ENCODE peak calls at places on chromosome 13, in six cellular contexts. O is HepG2, P is GM12878, N is endothelial cell of umbilical vein, H is K562, D is A549. Z is an unnamed sample.

GRCh38 chr13:73451120-73452029 is 392.6 kb downstream of the KLF5 start:
- DNase-seq in O (peak), P (no peak), N (no peak), H (no peak), D (peak), Z (no peak)

GRCh38 chr13:83085186-83085900 is 796.9 kb downstream of the SLITRK1 start:
- DNase-seq in O (no peak), P (no peak), N (no peak), H (no peak), D (no peak), Z (no peak)

GRCh38 chr13:112931028-112931934 is 37.7 kb upstream of the MCF2L start:
- DNase-seq in O (peak), P (no peak), N (peak), H (peak), D (peak), Z (peak)

GRCh38 chr13:35557475-35557874 is 81.0 kb upstream of the MAB21L1 start:
- DNase-seq in O (no peak), P (no peak), N (no peak), H (no peak), D (no peak), Z (no peak)

GRCh38 chr13:74820809-74821208 is 661.2 kb downstream of the TBC1D4 start:
- DNase-seq in O (no peak), P (no peak), N (no peak), H (no peak), D (no peak), Z (no peak)

GRCh38 chr13:112545866-112546265 is 42.1 kb downstream of the TUBGCP3 start:
- DNase-seq in O (no peak), P (no peak), N (peak), H (no peak), D (peak), Z (no peak)

GRCh38 chr13:99766641-99767045 is 204.9 kb downstream of the ZIC5 start:
- DNase-seq in O (peak), P (no peak), N (no peak), H (no peak), D (no peak), Z (no peak)

GRCh38 chr13:85724554-85725432 is 74.4 kb downstream of the SLITRK6 start:
- DNase-seq in O (no peak), P (no peak), N (no peak), H (no peak), D (no peak), Z (no peak)

GRCh38 chr13:49561064-49561410 is 24.3 kb downstream of the RCBTB1 start:
- DNase-seq in O (peak), P (no peak), N (no peak), H (no peak), D (peak), Z (no peak)

GRCh38 chr13:99959538-99960230 is 11.9 kb downstream of the ZIC5 start:
- DNase-seq in O (no peak), P (no peak), N (no peak), H (no peak), D (no peak), Z (no peak)

GRCh38 chr13:20197361-20197834 is 4.7 kb upstream of the GJB2 start:
- DNase-seq in O (peak), P (no peak), N (peak), H (peak), D (peak), Z (peak)

GRCh38 chr13:99406799-99407201 is 94.5 kb upstream of the TM9SF2 start:
- DNase-seq in O (no peak), P (no peak), N (no peak), H (no peak), D (no peak), Z (peak)

GRCh38 chr13:36758345-36758744 is 60.7 kb upstream of the RFXAP start:
- DNase-seq in O (no peak), P (no peak), N (no peak), H (peak), D (no peak), Z (no peak)

GRCh38 chr13:25179810-25180437 is 7.8 kb upstream of the AMER2 start:
- DNase-seq in O (no peak), P (no peak), N (no peak), H (no peak), D (no peak), Z (no peak)

GRCh38 chr13:106117035-106117434 is 418.4 kb downstream of the EFNB2 start:
- DNase-seq in O (no peak), P (no peak), N (peak), H (no peak), D (no peak), Z (no peak)

GRCh38 chr13:106112191-106112590 is 423.3 kb downstream of the EFNB2 start:
- DNase-seq in O (no peak), P (no peak), N (peak), H (no peak), D (no peak), Z (no peak)

GRCh38 chr13:106117640-106118039 is 417.8 kb downstream of the EFNB2 start:
- DNase-seq in O (no peak), P (no peak), N (no peak), H (no peak), D (no peak), Z (no peak)

GRCh38 chr13:106113796-106114195 is 421.7 kb downstream of the EFNB2 start:
- DNase-seq in O (no peak), P (no peak), N (no peak), H (no peak), D (no peak), Z (no peak)

DNA sequence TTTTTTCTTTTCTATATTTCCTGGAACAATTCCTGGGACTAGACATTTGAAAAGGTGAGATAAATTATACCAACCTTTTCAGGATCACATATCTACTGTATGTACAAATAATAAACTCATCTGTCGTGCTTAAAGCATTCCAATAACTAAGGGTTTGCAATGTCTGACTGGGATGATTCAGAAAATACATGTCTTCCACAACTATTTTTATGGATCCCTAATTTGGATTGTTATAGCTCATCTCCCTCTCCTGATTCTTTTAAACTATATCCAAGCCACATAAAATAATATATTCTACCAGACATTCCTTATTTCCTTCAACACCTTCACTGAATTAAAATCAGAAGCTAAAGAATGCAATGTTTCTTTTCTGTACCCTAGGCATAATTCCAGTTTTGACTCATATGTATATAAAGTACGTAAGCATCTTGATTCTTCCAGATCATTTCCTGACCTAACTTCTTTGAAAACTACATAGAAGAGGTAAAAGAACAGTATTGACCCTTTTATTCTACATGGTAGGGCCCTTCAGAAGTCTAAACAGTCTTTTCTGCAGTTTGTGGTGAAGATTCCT is 420.4 kb downstream of the EFNB2 start:
- DNase-seq in O (no peak), P (no peak), N (peak), H (no peak), D (no peak), Z (no peak)
- TF ChIP-seq MYC in O (no peak), P (no peak), N (no peak), H (no peak), D (no peak), Z (no peak)

DNA sequence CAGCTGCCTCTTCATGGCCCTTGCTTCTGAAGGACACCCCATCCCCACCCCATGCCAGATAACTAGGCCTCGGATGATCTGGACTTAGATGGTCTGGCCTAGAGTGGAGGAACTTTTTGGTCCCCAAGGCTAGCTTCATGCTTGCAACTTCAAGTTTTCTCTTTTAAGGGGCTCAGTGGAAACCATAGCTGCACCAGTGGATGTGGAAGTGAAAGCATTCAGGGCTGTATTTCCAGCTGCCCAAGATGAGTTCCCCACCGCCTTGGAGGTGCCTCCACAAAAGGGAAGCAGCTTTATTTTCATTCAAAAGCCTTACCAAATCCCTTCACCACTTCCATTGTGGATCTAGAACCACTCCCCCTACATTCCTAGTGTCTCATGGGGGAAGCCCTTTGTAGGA is 17.6 kb upstream of the GSX1 start:
- DNase-seq in O (no peak), P (no peak), N (no peak), H (no peak), D (no peak), Z (no peak)
- TF ChIP-seq MYC in O (no peak), P (no peak), N (no peak), H (no peak), D (no peak), Z (no peak)

GRCh38 chr13:84443463-84443862 is 561.2 kb upstream of the SLITRK1 start:
- DNase-seq in O (no peak), P (no peak), N (no peak), H (no peak), D (no peak), Z (no peak)

GRCh38 chr13:84445776-84446175 is 563.5 kb upstream of the SLITRK1 start:
- DNase-seq in O (no peak), P (no peak), N (no peak), H (no peak), D (no peak), Z (no peak)

GRCh38 chr13:84446972-84447700 is 564.9 kb upstream of the SLITRK1 start:
- DNase-seq in O (no peak), P (no peak), N (no peak), H (no peak), D (no peak), Z (no peak)
- TF ChIP-seq MYC in O (no peak), P (no peak), N (no peak), H (no peak), D (no peak), Z (no peak)

GRCh38 chr13:42084722-42085121 is 36.3 kb downstream of the DGKH start:
- DNase-seq in O (no peak), P (no peak), N (no peak), H (no peak), D (no peak), Z (no peak)
- TF ChIP-seq MYC in O (no peak), P (no peak), N (no peak), H (no peak), D (no peak), Z (no peak)

DNA sequence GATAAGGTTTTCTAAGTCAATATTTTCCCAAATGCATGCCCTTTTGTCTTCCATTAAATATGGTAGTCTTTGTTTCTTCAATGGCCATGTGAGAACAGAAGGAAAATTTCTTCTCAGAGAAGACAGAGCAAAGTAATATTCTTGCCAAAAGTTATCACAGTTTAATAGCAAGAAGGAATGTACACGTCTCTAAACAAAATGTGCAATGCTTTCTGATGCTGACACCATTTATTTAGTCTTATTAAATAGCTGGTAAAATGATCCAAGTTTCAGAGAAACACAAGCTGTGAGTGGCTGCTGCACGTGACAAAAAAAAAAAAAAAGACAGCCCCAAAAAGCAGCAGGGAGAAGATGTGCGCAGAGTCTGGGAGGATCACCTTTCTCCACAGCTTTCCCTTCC is 542.5 kb downstream of the GPC6 start:
- DNase-seq in O (no peak), P (no peak), N (no peak), H (no peak), D (no peak), Z (no peak)
- TF ChIP-seq MYC in O (no peak), P (no peak), N (no peak), H (no peak), D (no peak), Z (no peak)

GRCh38 chr13:95185851-95186250 is 115.4 kb downstream of the ABCC4 start:
- DNase-seq in O (no peak), P (no peak), N (no peak), H (no peak), D (no peak), Z (no peak)
- TF ChIP-seq MYC in O (no peak), P (no peak), N (no peak), H (no peak), D (no peak), Z (no peak)

GRCh38 chr13:104975272-104975671 is 1560.2 kb downstream of the EFNB2 start:
- DNase-seq in O (no peak), P (no peak), N (no peak), H (no peak), D (no peak), Z (no peak)
- TF ChIP-seq MYC in O (no peak), P (no peak), N (no peak), H (no peak), D (no peak), Z (no peak)

GRCh38 chr13:23180711-23181110 is at the start of gene SGCG:
- DNase-seq in O (no peak), P (no peak), N (no peak), H (no peak), D (no peak), Z (no peak)

DNA sequence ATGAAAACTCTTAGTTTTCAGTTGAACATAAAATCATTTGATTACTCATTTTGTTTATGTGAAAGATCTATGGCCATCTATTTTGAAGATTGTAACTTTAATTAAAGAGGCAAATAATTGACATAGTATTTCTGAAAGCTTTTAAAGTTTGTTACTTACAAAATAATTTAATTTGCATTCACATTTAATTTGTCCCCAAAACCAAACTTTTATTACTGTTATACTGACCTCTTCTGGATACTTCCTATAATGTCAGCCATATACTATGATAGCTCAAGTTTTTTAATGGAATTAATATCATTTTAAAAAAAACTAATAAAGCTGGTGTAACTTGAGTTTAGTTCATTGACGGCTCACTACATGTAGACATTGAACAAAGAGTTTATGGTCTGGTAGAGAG is 4.9 kb upstream of the SGCG start:
- DNase-seq in O (no peak), P (no peak), N (peak), H (no peak), D (no peak), Z (no peak)
- TF ChIP-seq MYC in O (no peak), P (no peak), N (no peak), H (no peak), D (no peak), Z (no peak)